ENCODE peak calls at places on chromosome 1, in six cellular contexts. W is uterus, P is heart right ventricle, F is B cell, E is upper lobe of right lung, M is mesothelial cell of epicardium. D is an unnamed sample.
A peak's percentile ranks its signal among the peaks of the same experiment; 100 is the strongest.

GRCh38 chr1:227560393-227560792 is 3.0 kb upstream of the ZNF678 start:
- DNase-seq in P (no peak), W (no peak), E (no peak), M (no peak), F (no peak), D (no peak)

GRCh38 chr1:35958558-35958957 is 27.7 kb downstream of the AGO3 start:
- DNase-seq in M (no peak), F (no peak), P (no peak), W (no peak), E (no peak), D (no peak)

GRCh38 chr1:93961443-93961842 is 52.2 kb upstream of the GCLM start:
- DNase-seq in E (no peak), W (no peak), P (no peak), F (no peak), M (no peak), D (no peak)

GRCh38 chr1:182707116-182707515 is 22.7 kb upstream of the RGS8 start:
- DNase-seq in P (peak; percentile 42), F (no peak), E (no peak), M (no peak), W (no peak), D (no peak)

GRCh38 chr1:231603598-231604275 is 22.9 kb upstream of the DISC1 start:
- DNase-seq in P (peak; percentile 27), M (no peak), W (peak; percentile 30), E (no peak), F (peak; percentile 59), D (no peak)

GRCh38 chr1:231937013-231937754 is 310.6 kb downstream of the DISC1 start:
- DNase-seq in F (no peak), P (peak; percentile 78), W (no peak), M (no peak), E (peak; percentile 70), D (no peak)

GRCh38 chr1:52424757-52425265 is 20.4 kb downstream of the PRPF38A start:
- DNase-seq in W (no peak), P (no peak), F (no peak), E (no peak), M (no peak), D (no peak)

GRCh38 chr1:76864383-76864782 is 2.9 kb upstream of the ST6GALNAC5 start:
- DNase-seq in P (no peak), E (no peak), F (no peak), M (no peak), W (no peak), D (no peak)

GRCh38 chr1:91817506-91817905 is 68.4 kb downstream of the TGFBR3 start:
- DNase-seq in E (no peak), M (no peak), W (no peak), P (no peak), F (no peak), D (no peak)

GRCh38 chr1:168106274-168106673 is 30.5 kb downstream of the GPR161 start:
- DNase-seq in W (no peak), P (no peak), F (no peak), M (no peak), E (no peak), D (no peak)

GRCh38 chr1:31792541-31792940 is 23.3 kb downstream of the SPOCD1 start:
- DNase-seq in E (peak; percentile 36), F (peak; percentile 3), P (no peak), M (peak; percentile 11), W (peak; percentile 6), D (no peak)

GRCh38 chr1:241063281-241063680 is 293.7 kb downstream of the RGS7 start:
- DNase-seq in M (no peak), W (no peak), P (no peak), F (no peak), E (no peak), D (no peak)

GRCh38 chr1:206672844-206673758 is 11.6 kb upstream of the MAPKAPK2 start:
- DNase-seq in M (no peak), W (no peak), P (no peak), F (no peak), E (no peak), D (no peak)

GRCh38 chr1:220217383-220217988 is 54.8 kb downstream of the RAB3GAP2 start:
- DNase-seq in F (no peak), P (no peak), W (no peak), M (no peak), E (no peak), D (no peak)

GRCh38 chr1:221012087-221012486 is 132.8 kb downstream of the HLX start:
- DNase-seq in P (no peak), E (no peak), M (no peak), W (no peak), F (no peak), D (no peak)

GRCh38 chr1:36269408-36269838 is 36.7 kb upstream of the SH3D21 start:
- DNase-seq in P (no peak), W (no peak), E (no peak), M (no peak), F (no peak), D (no peak)

GRCh38 chr1:86773331-86774288 is 69.2 kb downstream of the SH3GLB1 start:
- DNase-seq in P (no peak), M (no peak), E (no peak), W (no peak), F (no peak), D (no peak)

GRCh38 chr1:104878203-104878911 is 1128.7 kb downstream of the AMY1C start:
- DNase-seq in M (no peak), F (no peak), W (no peak), P (no peak), E (peak; percentile 18), D (no peak)
- TF ChIP-seq CTCF in M (no peak), F (no peak), W (no peak), P (no peak), E (no peak), D (peak; percentile 45)

GRCh38 chr1:237309595-237310118 is 267.7 kb downstream of the RYR2 start:
- DNase-seq in E (no peak), W (no peak), P (no peak), M (no peak), F (no peak), D (no peak)
- TF ChIP-seq CTCF in E (no peak), W (no peak), P (no peak), M (no peak), F (no peak), D (no peak)

GRCh38 chr1:63317007-63317813 is 5.2 kb upstream of the FOXD3 start:
- DNase-seq in P (no peak), F (peak; percentile 53), M (peak; percentile 36), W (no peak), E (peak; percentile 92), D (peak; percentile 15)
- TF ChIP-seq CTCF in P (peak; percentile 49), F (peak; percentile 54), M (no peak), W (no peak), E (peak; percentile 54), D (peak; percentile 65)

GRCh38 chr1:152459596-152460528 is 45.8 kb upstream of the CRNN start:
- DNase-seq in M (no peak), P (peak; percentile 55), F (peak; percentile 71), E (peak; percentile 86), W (peak; percentile 28), D (peak; percentile 91)

GRCh38 chr1:152461544-152461943 is 47.5 kb upstream of the CRNN start:
- DNase-seq in P (peak; percentile 52), E (no peak), M (no peak), F (peak; percentile 56), W (peak; percentile 18), D (peak; percentile 21)

GRCh38 chr1:152458384-152459185 is 44.5 kb upstream of the CRNN start:
- DNase-seq in E (peak; percentile 70), P (peak; percentile 75), F (peak; percentile 73), M (no peak), W (peak; percentile 55), D (peak; percentile 53)

GRCh38 chr1:152462636-152463035 is 48.0 kb upstream of the LCE5A start:
- DNase-seq in E (no peak), P (no peak), F (no peak), M (no peak), W (no peak), D (no peak)

DNA sequence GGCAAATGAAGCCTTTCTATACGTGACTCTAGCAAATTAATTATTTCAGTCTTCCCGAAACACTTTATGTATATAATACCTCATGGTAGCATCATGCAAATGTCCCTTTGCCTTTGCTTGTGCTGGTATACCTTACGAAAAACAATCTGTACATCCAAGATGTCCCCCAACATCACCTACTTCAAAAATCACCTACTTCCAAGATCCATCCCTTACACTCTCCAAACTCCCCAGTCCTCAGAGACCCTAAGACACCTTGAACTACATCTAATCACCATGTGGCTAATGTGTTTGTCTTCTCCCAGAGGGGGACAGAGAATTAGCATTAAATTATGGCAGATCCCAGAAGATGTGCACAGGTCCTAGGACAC is 46.5 kb upstream of the CRNN start:
- DNase-seq in P (no peak), F (no peak), M (no peak), E (no peak), W (no peak), D (no peak)
- TF ChIP-seq CTCF in P (no peak), F (peak; percentile 11), M (no peak), E (no peak), W (no peak), D (no peak)

GRCh38 chr1:204080163-204080903 is 7.4 kb downstream of the SOX13 start:
- DNase-seq in W (peak; percentile 97), P (peak; percentile 63), E (peak; percentile 96), F (no peak), M (peak; percentile 71), D (no peak)
- TF ChIP-seq CTCF in W (no peak), P (peak; percentile 12), E (peak; percentile 8), F (no peak), M (no peak), D (no peak)

GRCh38 chr1:40668769-40669525 is 3.5 kb upstream of the RIMS3 start:
- DNase-seq in W (peak; percentile 71), F (peak; percentile 86), P (peak; percentile 73), E (peak; percentile 90), M (peak; percentile 63), D (peak; percentile 58)
- TF ChIP-seq CTCF in W (peak; percentile 84), F (peak; percentile 94), P (peak; percentile 94), E (peak; percentile 99), M (peak; percentile 80), D (peak; percentile 93)

GRCh38 chr1:17419626-17420328 is 19.7 kb downstream of the RCC2 start:
- DNase-seq in M (peak; percentile 48), P (peak; percentile 71), E (peak; percentile 82), F (peak; percentile 60), W (peak; percentile 55), D (no peak)
- TF ChIP-seq CTCF in M (peak; percentile 96), P (peak; percentile 100), E (peak; percentile 99), F (peak; percentile 99), W (peak; percentile 99), D (peak; percentile 98)

DNA sequence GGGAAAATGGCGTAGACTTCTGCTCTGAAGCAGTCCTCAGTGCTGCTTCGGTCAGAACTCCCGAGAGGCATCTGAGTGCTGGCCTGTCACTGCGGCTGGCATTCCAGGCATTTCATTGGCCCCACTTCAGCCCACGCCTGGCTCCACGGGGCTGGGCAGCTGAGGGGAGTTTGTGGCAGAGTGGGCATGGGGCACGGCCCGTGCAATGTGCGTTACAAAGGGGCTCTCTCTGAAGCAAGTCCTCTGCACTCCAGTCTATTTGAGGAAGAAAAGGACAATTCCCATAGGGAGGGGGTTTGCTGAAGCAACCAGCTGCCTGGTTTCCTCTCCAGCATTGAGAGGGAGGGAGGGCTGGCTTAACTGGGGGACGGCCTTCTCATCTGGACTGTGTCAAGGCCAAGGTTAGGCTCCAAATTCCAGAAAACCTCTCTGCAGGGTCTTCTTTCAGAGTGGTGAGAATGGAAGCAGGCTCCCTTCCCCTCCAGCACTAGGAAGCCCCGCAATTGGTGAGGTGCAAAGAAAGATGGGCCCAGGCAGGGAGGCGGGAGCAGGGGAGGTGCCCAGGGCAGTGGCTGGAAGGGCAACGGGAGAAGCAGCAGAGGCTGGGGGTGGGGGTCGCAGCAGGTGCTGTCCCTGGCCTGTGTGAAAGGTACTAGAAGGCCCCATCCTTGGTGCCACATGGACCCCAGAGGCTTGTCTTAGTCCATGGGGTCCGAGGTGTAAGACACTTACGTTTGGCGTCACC is 21.1 kb upstream of the GPR157 start:
- DNase-seq in E (peak; percentile 79), M (no peak), W (no peak), F (no peak), P (peak; percentile 66), D (no peak)
- TF ChIP-seq CTCF in E (no peak), M (no peak), W (no peak), F (no peak), P (no peak), D (no peak)

D was measured in GM12864.